ENCODE peak calls at places on chromosome 19, in six cellular contexts. R is body of pancreas, M is thoracic aorta, E is kidney, Z is H9, T is ovary. I is an unnamed sample.
A peak's percentile ranks its signal among the peaks of the same experiment; 100 is the strongest.

GRCh38 chr19:51059715-51060114 is 5.2 kb downstream of the KLK13 start:
- DNase-seq in R (no peak), M (no peak), E (no peak), Z (peak; percentile 11), T (no peak), I (no peak)

GRCh38 chr19:44689290-44690130 is 9.4 kb upstream of the CEACAM16 start:
- DNase-seq in R (peak; percentile 84), M (peak; percentile 33), E (peak; percentile 92), Z (peak; percentile 86), T (peak; percentile 70), I (no peak)

GRCh38 chr19:5850743-5851293 is 431 bp downstream of the FUT3 start:
- DNase-seq in R (peak; percentile 61), M (no peak), E (no peak), Z (no peak), T (peak; percentile 19), I (no peak)

GRCh38 chr19:11365557-11366117 is 8.8 kb upstream of the SWSAP1 start:
- DNase-seq in R (no peak), M (no peak), E (no peak), Z (no peak), T (no peak), I (no peak)

GRCh38 chr19:35011737-35012682 is 11.9 kb downstream of the GRAMD1A start:
- DNase-seq in R (no peak), M (no peak), E (no peak), Z (no peak), T (no peak), I (no peak)

GRCh38 chr19:27972291-27973040 is 1240.5 kb downstream of the UQCRFS1 start:
- DNase-seq in R (no peak), M (no peak), E (no peak), Z (no peak), T (no peak), I (no peak)

GRCh38 chr19:3656073-3656746 is 29.6 kb upstream of the CACTIN start:
- DNase-seq in R (no peak), M (no peak), E (no peak), Z (no peak), T (no peak), I (no peak)

GRCh38 chr19:16386619-16387240 is 62.1 kb downstream of the KLF2 start:
- DNase-seq in R (peak; percentile 38), M (no peak), E (peak; percentile 65), Z (peak; percentile 71), T (no peak), I (no peak)

GRCh38 chr19:35305181-35305580 is 13.2 kb downstream of the MAG start:
- DNase-seq in R (no peak), M (no peak), E (no peak), Z (no peak), T (no peak), I (no peak)

GRCh38 chr19:11286312-11286974 is 9.5 kb upstream of the TSPAN16 start:
- DNase-seq in R (no peak), M (no peak), E (no peak), Z (no peak), T (no peak), I (no peak)

GRCh38 chr19:4136680-4137088 is 12.8 kb upstream of the MAP2K2 start:
- DNase-seq in R (no peak), M (no peak), E (no peak), Z (no peak), T (no peak), I (no peak)

GRCh38 chr19:6967962-6968361 is 53.3 kb downstream of the MBD3L2B start:
- DNase-seq in R (no peak), M (no peak), E (no peak), Z (no peak), T (no peak), I (no peak)

GRCh38 chr19:34232566-34233481 is 21.5 kb upstream of the GARRE1 start:
- DNase-seq in R (peak; percentile 30), M (no peak), E (no peak), Z (no peak), T (peak; percentile 63), I (no peak)

GRCh38 chr19:57068921-57069697 is 50.7 kb upstream of the USP29 start:
- DNase-seq in R (peak; percentile 11), M (no peak), E (no peak), Z (no peak), T (peak; percentile 86), I (no peak)

GRCh38 chr19:3479177-3479818 is 1.0 kb downstream of the SMIM24 start:
- DNase-seq in R (no peak), M (no peak), E (no peak), Z (peak; percentile 74), T (no peak), I (no peak)

DNA sequence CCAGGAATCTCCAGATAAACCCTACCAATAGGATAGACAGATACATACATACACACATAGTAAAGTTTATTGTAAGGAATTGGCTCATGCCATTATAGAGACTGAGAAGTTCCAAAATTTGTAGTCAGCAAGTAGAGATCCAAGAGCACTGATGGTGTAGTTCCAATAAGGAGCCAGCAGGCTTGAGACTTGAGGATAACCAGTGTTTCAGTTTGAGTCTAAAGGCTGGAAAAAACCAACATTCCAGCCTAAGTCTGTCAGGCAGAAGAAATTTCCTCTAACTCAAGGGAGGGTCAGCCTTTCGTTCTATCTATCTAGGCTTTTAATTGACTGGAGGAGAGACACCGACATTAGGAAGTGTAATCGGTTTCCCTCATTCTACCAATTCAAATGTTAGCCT is 110.2 kb upstream of the TSHZ3 start:
- DNase-seq in R (no peak), M (no peak), E (no peak), Z (no peak), T (no peak), I (no peak)
- H3K4me1 ChIP-seq in R (no peaks in the 10 kb centered on the region), M (no peaks in the 10 kb centered on the region), E (no peaks in the 10 kb centered on the region), Z (no peaks in the 10 kb centered on the region), T (no peaks in the 10 kb centered on the region), I (no peaks in the 10 kb centered on the region)

GRCh38 chr19:1941146-1942077 is at the start of gene CSNK1G2:
- DNase-seq in R (peak; percentile 37), M (no peak), E (peak; percentile 91), Z (no peak), T (peak; percentile 42), I (no peak)
- TF ChIP-seq CTCF in R (peak; percentile 64), M (no peak), E (no peak), Z (no peak), T (no peak), I (no peak)

GRCh38 chr19:993831-994393 is 6.3 kb upstream of the GRIN3B start:
- DNase-seq in R (no peak), M (no peak), E (peak; percentile 83), Z (no peak), T (no peak), I (no peak)

GRCh38 chr19:998064-998463 is 2.2 kb upstream of the GRIN3B start:
- DNase-seq in R (no peak), M (no peak), E (no peak), Z (no peak), T (no peak), I (no peak)

GRCh38 chr19:994516-994915 is 5.7 kb upstream of the GRIN3B start:
- DNase-seq in R (no peak), M (no peak), E (peak; percentile 78), Z (no peak), T (no peak), I (no peak)

GRCh38 chr19:995051-995827 is 5.0 kb upstream of the GRIN3B start:
- DNase-seq in R (no peak), M (no peak), E (peak; percentile 93), Z (no peak), T (no peak), I (no peak)

DNA sequence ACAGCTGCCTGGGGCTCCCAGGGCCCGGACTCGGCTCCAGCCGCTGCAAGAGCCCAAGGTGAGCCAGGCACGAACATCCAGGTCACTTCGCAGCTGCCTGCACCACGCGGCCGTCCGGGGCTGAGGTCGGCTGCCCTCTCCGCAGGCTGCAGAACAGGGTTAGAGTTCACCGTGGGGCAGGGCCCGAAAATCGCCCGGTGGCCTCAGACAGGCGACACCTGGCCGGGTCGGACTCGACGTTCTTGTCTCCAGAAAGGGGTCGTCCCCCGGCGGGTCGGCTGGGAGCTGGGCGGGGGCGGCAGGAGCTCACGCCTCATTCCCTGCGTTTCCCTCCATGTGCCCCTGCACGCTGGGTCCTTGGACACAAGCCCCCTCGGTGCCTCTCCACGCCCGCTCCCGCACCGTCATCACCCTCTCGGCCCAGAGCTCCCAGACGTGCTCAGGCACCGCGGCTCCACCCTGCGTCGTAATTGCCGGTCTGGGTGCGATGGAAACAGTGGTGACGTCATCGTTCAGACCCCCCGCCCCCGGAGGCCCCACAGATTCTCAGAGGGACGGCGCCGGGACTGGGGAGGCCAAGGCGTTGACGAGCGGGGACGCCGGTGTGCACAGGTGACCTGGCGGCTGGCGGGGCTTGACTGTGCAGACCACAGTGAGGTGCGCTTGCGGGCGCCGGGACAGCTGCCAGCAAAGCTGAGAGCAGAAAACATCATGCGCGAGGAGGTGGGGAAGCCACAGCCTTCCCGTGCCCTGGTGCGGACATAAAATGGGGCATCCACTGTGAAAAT is 4.0 kb upstream of the GRIN3B start:
- DNase-seq in R (peak; percentile 52), M (no peak), E (peak; percentile 87), Z (no peak), T (no peak), I (no peak)
- H3K27ac ChIP-seq in R (peak overlapping the region; percentile 34), M (no peak overlapping the region), E (peak overlapping the region; percentile 32), Z (no peak overlapping the region), T (no peak overlapping the region), I (no peak overlapping the region)

GRCh38 chr19:39136225-39136940 is 10.8 kb downstream of the PAK4 start:
- DNase-seq in R (no peak), M (no peak), E (no peak), Z (no peak), T (no peak), I (no peak)
- H3K4me1 ChIP-seq in R (peaks cover 92% of the 10 kb centered on the region), M (peaks cover 27% of the 10 kb centered on the region), E (peaks cover 63% of the 10 kb centered on the region), Z (peaks cover 24% of the 10 kb centered on the region), T (peaks cover 40% of the 10 kb centered on the region), I (peaks cover 80% of the 10 kb centered on the region)

DNA sequence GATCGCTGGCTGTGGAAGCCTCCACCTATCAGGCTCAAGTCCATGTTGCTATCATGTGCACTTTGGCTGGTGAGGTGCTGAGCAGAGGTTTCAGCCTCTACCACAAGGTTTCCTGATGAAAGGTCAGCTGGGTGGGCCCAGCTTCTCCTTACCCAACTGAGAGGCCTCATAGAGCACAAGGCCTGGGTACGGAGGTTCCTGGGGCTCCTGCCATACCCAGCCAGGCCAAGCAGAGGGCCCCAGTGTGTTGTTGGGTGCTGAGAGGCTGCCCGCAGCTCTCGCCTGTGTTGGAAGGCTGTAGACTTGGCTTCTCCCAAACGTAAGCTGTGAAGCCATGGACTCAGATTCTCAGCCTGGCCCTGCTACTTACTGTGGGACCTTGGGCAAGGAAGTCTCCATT is 28.2 kb downstream of the ACTN4 start:
- DNase-seq in R (no peak), M (no peak), E (peak; percentile 65), Z (no peak), T (no peak), I (no peak)
- TF ChIP-seq CTCF in R (no peak), M (no peak), E (no peak), Z (peak; percentile 26), T (no peak), I (no peak)

GRCh38 chr19:2381151-2381822 is 21.2 kb downstream of the TMPRSS9 start:
- DNase-seq in R (no peak), M (no peak), E (no peak), Z (no peak), T (no peak), I (no peak)
- H3K27ac ChIP-seq in R (no peak overlapping the region), M (no peak overlapping the region), E (no peak overlapping the region), Z (no peak overlapping the region), T (no peak overlapping the region), I (peak overlapping the region; percentile 43)

GRCh38 chr19:9872618-9873242 is 37.6 kb downstream of the PIN1 start:
- DNase-seq in R (no peak), M (no peak), E (no peak), Z (no peak), T (no peak), I (no peak)
- H3K4me1 ChIP-seq in R (no peaks in the 10 kb centered on the region), M (no peaks in the 10 kb centered on the region), E (no peaks in the 10 kb centered on the region), Z (no peaks in the 10 kb centered on the region), T (no peaks in the 10 kb centered on the region), I (no peaks in the 10 kb centered on the region)